ENCODE peak calls at places on chromosome 22, in five cellular contexts. E, Y, G, I and V are unnamed samples.

GRCh38 chr22:21759631-21760030 is 24.0 kb upstream of the YPEL1 start:
- DNase-seq in I (no peak), G (no peak), E (no peak), Y (no peak), V (no peak)

GRCh38 chr22:20066617-20067383 is 13.2 kb upstream of the DGCR8 start:
- DNase-seq in I (no peak), Y (no peak), E (no peak), G (no peak), V (no peak)

GRCh38 chr22:46289244-46289891 is 7.3 kb upstream of the GTSE1 start:
- DNase-seq in G (no peak), I (no peak), Y (no peak), E (no peak), V (no peak)

GRCh38 chr22:47563406-47564157 is 801.1 kb downstream of the TBC1D22A start:
- DNase-seq in Y (no peak), G (no peak), I (no peak), E (no peak), V (no peak)

GRCh38 chr22:21758056-21758455 is 22.5 kb upstream of the YPEL1 start:
- DNase-seq in G (no peak), E (no peak), I (no peak), Y (no peak), V (no peak)

GRCh38 chr22:44326549-44326881 is 13.8 kb upstream of the SHISAL1 start:
- DNase-seq in G (no peak), Y (no peak), I (no peak), E (no peak), V (no peak)

GRCh38 chr22:19571207-19571795 is 47.1 kb upstream of the CLDN5 start:
- DNase-seq in E (no peak), Y (no peak), G (no peak), I (no peak), V (no peak)

GRCh38 chr22:46657996-46658947 is 38.1 kb downstream of the GRAMD4 start:
- DNase-seq in I (no peak), E (no peak), Y (no peak), G (no peak), V (no peak)

GRCh38 chr22:31211862-31212730 is at the start of gene LIMK2:
- DNase-seq in Y (peak; percentile 94), G (peak; percentile 83), E (peak; percentile 92), I (peak; percentile 98), V (peak; percentile 95)

GRCh38 chr22:35230417-35230816 is 26.9 kb upstream of the HMGXB4 start:
- DNase-seq in E (no peak), I (no peak), G (no peak), Y (no peak), V (no peak)

GRCh38 chr22:17371446-17371845 is 2.2 kb downstream of the CECR2 start:
- DNase-seq in G (no peak), Y (no peak), I (no peak), E (no peak), V (no peak)

GRCh38 chr22:43451651-43452050 is 39.8 kb downstream of the MPPED1 start:
- DNase-seq in G (no peak), I (peak; percentile 29), Y (no peak), E (no peak), V (no peak)

GRCh38 chr22:35792501-35792900 is 74.8 kb downstream of the APOL5 start:
- DNase-seq in E (no peak), G (no peak), Y (no peak), I (no peak), V (peak; percentile 46)

GRCh38 chr22:45893516-45893915 is 83.4 kb downstream of the WNT7B start:
- DNase-seq in E (no peak), I (peak; percentile 31), Y (no peak), G (no peak), V (no peak)

GRCh38 chr22:34380532-34380931 is 460.3 kb upstream of the LARGE1 start:
- DNase-seq in E (no peak), I (no peak), G (no peak), Y (no peak), V (no peak)

GRCh38 chr22:29780781-29781676 is 13.9 kb downstream of the UQCR10 start:
- DNase-seq in G (peak; percentile 56), E (no peak), Y (no peak), I (no peak), V (peak; percentile 64)

GRCh38 chr22:25402501-25403283 is 161.8 kb upstream of the GRK3 start:
- DNase-seq in I (peak; percentile 43), G (peak; percentile 95), E (no peak), Y (no peak), V (peak; percentile 36)

GRCh38 chr22:49083607-49084006 is 744.1 kb downstream of the BRD1 start:
- DNase-seq in Y (no peak), I (peak; percentile 51), G (no peak), E (no peak), V (no peak)

GRCh38 chr22:35528967-35529366 is 11.7 kb upstream of the RASD2 start:
- DNase-seq in E (no peak), G (no peak), I (no peak), Y (no peak), V (no peak)

GRCh38 chr22:48485144-48486135 is 1342.2 kb downstream of the BRD1 start:
- DNase-seq in I (peak; percentile 44), Y (no peak), E (no peak), G (no peak), V (no peak)

GRCh38 chr22:43487311-43488030 is 75.7 kb downstream of the MPPED1 start:
- DNase-seq in E (no peak), G (no peak), I (no peak), Y (no peak), V (no peak)

GRCh38 chr22:28105396-28105795 is 186.3 kb upstream of the PITPNB start:
- DNase-seq in E (no peak), G (no peak), I (no peak), Y (no peak), V (no peak)

GRCh38 chr22:32622004-32622761 is 147.6 kb downstream of the FBXO7 start:
- DNase-seq in G (peak; percentile 89), E (peak; percentile 73), I (no peak), Y (no peak), V (no peak)

GRCh38 chr22:42084874-42085273 is 5.4 kb downstream of the SMDT1 start:
- DNase-seq in Y (no peak), I (no peak), G (no peak), E (no peak), V (no peak)

GRCh38 chr22:37635157-37635556 is 4.3 kb upstream of the SH3BP1 start:
- DNase-seq in Y (no peak), E (no peak), I (no peak), G (no peak), V (no peak)
- H3K4me3 ChIP-seq in Y (no peak overlapping the region), E (no peak overlapping the region), I (no peak overlapping the region), G (no peak overlapping the region), V (no peak overlapping the region)

GRCh38 chr22:40329021-40329456 is 17.3 kb upstream of the ADSL start:
- DNase-seq in Y (no peak), I (no peak), G (no peak), E (no peak), V (no peak)
- H3K4me1 ChIP-seq in Y (peaks cover 98% of the 10 kb centered on the region), I (peaks cover 6% of the 10 kb centered on the region), G (no peaks in the 10 kb centered on the region), E (peaks cover 51% of the 10 kb centered on the region), V (no peaks in the 10 kb centered on the region)

GRCh38 chr22:24355574-24355973 is 71.8 kb upstream of the ADORA2A start:
- DNase-seq in I (no peak), E (no peak), G (no peak), Y (no peak), V (no peak)
- H3K36me3 ChIP-seq in I (peaks cover 57% of the 10 kb centered on the region), E (no peaks in the 10 kb centered on the region), G (peaks cover 50% of the 10 kb centered on the region), Y (peaks cover 8% of the 10 kb centered on the region), V (peaks cover 5% of the 10 kb centered on the region)

DNA sequence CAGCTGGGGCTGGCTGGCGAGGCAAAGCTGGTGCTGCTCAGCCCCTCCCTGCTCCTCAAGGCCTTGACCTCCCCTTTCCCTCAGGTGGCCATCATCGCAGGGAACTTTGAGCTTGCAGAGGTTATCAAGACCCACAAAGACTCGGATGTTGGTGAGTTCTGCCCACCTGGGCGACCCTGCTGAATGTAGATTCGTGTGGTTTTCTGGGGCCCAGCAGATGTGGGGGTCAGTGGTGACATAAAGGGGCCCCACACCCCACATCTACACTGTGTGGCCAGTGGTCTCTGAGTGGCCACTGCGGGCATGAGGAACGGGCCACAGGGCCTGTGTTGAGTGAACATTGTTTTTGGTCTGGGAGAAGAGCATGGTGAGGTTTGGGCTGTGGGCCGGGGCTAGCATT is 11.9 kb downstream of the SHANK3 start:
- DNase-seq in Y (no peak), G (no peak), I (no peak), E (no peak), V (no peak)
- H3K4me3 ChIP-seq in Y (no peak overlapping the region), G (no peak overlapping the region), I (peak overlapping the region; percentile 5), E (no peak overlapping the region), V (no peak overlapping the region)